ENCODE peak calls at places on chromosomes 11 and 22, in five cellular contexts. M is HEK293T, T is H1, U is GM12878, W is HepG2. N is an unnamed sample.

GRCh38 chr11:35951659-35952058 is 7.8 kb downstream of the LDLRAD3 start:
- DNase-seq in M (no peak), T (no peak), U (no peak), W (no peak), N (no peak)

GRCh38 chr22:46358766-46359165 is 23.3 kb downstream of the TRMU start:
- DNase-seq in M (no peak), T (no peak), U (no peak), W (no peak), N (no peak)

GRCh38 chr11:18721576-18722292 is 4.3 kb downstream of the IGSF22 start:
- DNase-seq in M (peak), T (no peak), U (no peak), W (no peak), N (peak)

GRCh38 chr22:50525991-50526848 is 822 bp upstream of the SCO2 start:
- DNase-seq in M (peak), T (no peak), U (no peak), W (peak), N (no peak)

GRCh38 chr11:124483422-124483821 is 37.9 kb upstream of the OR8B8 start:
- DNase-seq in M (no peak), T (no peak), U (no peak), W (no peak), N (no peak)

GRCh38 chr11:61293869-61294716 is 1.0 kb downstream of the VWCE start:
- DNase-seq in M (no peak), T (no peak), U (no peak), W (peak), N (no peak)

GRCh38 chr11:78138694-78139421 is 568 bp downstream of the ALG8 start:
- DNase-seq in M (peak), T (no peak), U (peak), W (no peak), N (no peak)

GRCh38 chr22:39332441-39333064 is 13.1 kb upstream of the RPL3 start:
- DNase-seq in M (no peak), T (no peak), U (peak), W (no peak), N (no peak)

GRCh38 chr11:26227311-26227710 is 104.6 kb upstream of the ANO3 start:
- DNase-seq in M (no peak), T (no peak), U (peak), W (peak), N (peak)

GRCh38 chr11:17771415-17771814 is 36.8 kb downstream of the KCNC1 start:
- DNase-seq in M (no peak), T (no peak), U (no peak), W (no peak), N (no peak)

GRCh38 chr11:95134491-95134890 is 44.8 kb downstream of the ENDOD1 start:
- DNase-seq in M (no peak), T (no peak), U (no peak), W (no peak), N (no peak)

GRCh38 chr11:93220078-93220477 is 22.3 kb upstream of the SLC36A4 start:
- DNase-seq in M (no peak), T (no peak), U (no peak), W (no peak), N (no peak)

GRCh38 chr11:62295504-62295903 is 3.4 kb downstream of the SCGB1D4 start:
- DNase-seq in M (no peak), T (no peak), U (no peak), W (peak), N (peak)

GRCh38 chr11:65776710-65777141 is 4.0 kb downstream of the AP5B1 start:
- DNase-seq in M (no peak), T (no peak), U (no peak), W (no peak), N (no peak)

GRCh38 chr22:29016067-29016938 is 45.3 kb downstream of the C22orf31 start:
- DNase-seq in M (no peak), T (no peak), U (peak), W (peak), N (no peak)

GRCh38 chr11:132228756-132229325 is 858.4 kb downstream of the NTM start:
- DNase-seq in M (no peak), T (no peak), U (no peak), W (no peak), N (peak)

GRCh38 chr11:46414466-46414796 is 22.9 kb upstream of the CHRM4 start:
- DNase-seq in M (no peak), T (no peak), U (no peak), W (no peak), N (no peak)

GRCh38 chr11:26741036-26741435 is 19.2 kb upstream of the SLC5A12 start:
- DNase-seq in M (no peak), T (no peak), U (no peak), W (no peak), N (no peak)

GRCh38 chr22:22753526-22754267 is 109.3 kb downstream of the GGTLC2 start:
- DNase-seq in M (peak), T (no peak), U (no peak), W (peak), N (no peak)

GRCh38 chr11:119414734-119415133 is 8.2 kb downstream of the THY1 start:
- DNase-seq in M (no peak), T (no peak), U (no peak), W (no peak), N (no peak)

GRCh38 chr22:31179345-31179744 is 19.4 kb downstream of the RNF185 start:
- DNase-seq in M (no peak), T (no peak), U (no peak), W (peak), N (no peak)

GRCh38 chr11:130762342-130763037 is 153.8 kb downstream of the SNX19 start:
- DNase-seq in M (no peak), T (no peak), U (no peak), W (no peak), N (no peak)

GRCh38 chr11:125874556-125875124 is 12.8 kb upstream of the HYLS1 start:
- DNase-seq in M (peak), T (no peak), U (no peak), W (peak), N (peak)

GRCh38 chr11:67648796-67649613 is 1.5 kb downstream of the ACY3 start:
- DNase-seq in M (no peak), T (no peak), U (peak), W (no peak), N (no peak)

GRCh38 chr11:47523491-47524199 is 29.3 kb downstream of the CELF1 start:
- DNase-seq in M (no peak), T (no peak), U (no peak), W (peak), N (no peak)

GRCh38 chr22:41062146-41062545 is 30.2 kb upstream of the EP300 start:
- DNase-seq in M (no peak), T (no peak), U (no peak), W (no peak), N (peak)

GRCh38 chr11:47212938-47213337 is 1.8 kb upstream of the DDB2 start:
- DNase-seq in M (no peak), T (no peak), U (no peak), W (no peak), N (no peak)

GRCh38 chr11:93613432-93613831 is 48.0 kb upstream of the CEP295 start:
- DNase-seq in M (no peak), T (no peak), U (no peak), W (no peak), N (no peak)

GRCh38 chr11:75035911-75036536 is 47.3 kb downstream of the NEU3 start:
- DNase-seq in M (no peak), T (no peak), U (no peak), W (no peak), N (no peak)

GRCh38 chr11:128467041-128467440 is 120.3 kb downstream of the ETS1 start:
- DNase-seq in M (no peak), T (no peak), U (no peak), W (no peak), N (no peak)

GRCh38 chr22:48864748-48865147 is 962.9 kb downstream of the BRD1 start:
- DNase-seq in M (no peak), T (no peak), U (no peak), W (no peak), N (no peak)

GRCh38 chr11:14673824-14674432 is 30.3 kb downstream of the PDE3B start:
- DNase-seq in M (no peak), T (no peak), U (no peak), W (no peak), N (no peak)
- TF ChIP-seq SUZ12 in M (no peak), T (no peak), U (no peak), W (no peak), N (no peak)

GRCh38 chr11:13883589-13883988 is 78.9 kb upstream of the SPON1 start:
- DNase-seq in M (no peak), T (no peak), U (no peak), W (no peak), N (no peak)

GRCh38 chr11:13881176-13881680 is 81.3 kb upstream of the SPON1 start:
- DNase-seq in M (no peak), T (no peak), U (no peak), W (no peak), N (no peak)

GRCh38 chr11:13884159-13884799 is 78.2 kb upstream of the SPON1 start:
- DNase-seq in M (no peak), T (no peak), U (no peak), W (no peak), N (no peak)

GRCh38 chr11:13885083-13885482 is 77.4 kb upstream of the SPON1 start:
- DNase-seq in M (no peak), T (no peak), U (no peak), W (no peak), N (no peak)

GRCh38 chr11:13883042-13883441 is 79.5 kb upstream of the SPON1 start:
- DNase-seq in M (no peak), T (no peak), U (no peak), W (no peak), N (no peak)
- TF ChIP-seq SUZ12 in M (no peak), T (no peak), U (no peak), W (no peak), N (no peak)

GRCh38 chr11:70628176-70628860 is 230.0 kb downstream of the CTTN start:
- DNase-seq in M (no peak), T (no peak), U (no peak), W (no peak), N (no peak)

GRCh38 chr11:70630068-70630467 is 231.7 kb downstream of the CTTN start:
- DNase-seq in M (no peak), T (no peak), U (no peak), W (no peak), N (no peak)

GRCh38 chr11:70630816-70631623 is 232.7 kb downstream of the CTTN start:
- DNase-seq in M (no peak), T (no peak), U (no peak), W (no peak), N (no peak)

GRCh38 chr11:70627219-70627618 is 228.9 kb downstream of the CTTN start:
- DNase-seq in M (no peak), T (no peak), U (no peak), W (peak), N (no peak)

DNA sequence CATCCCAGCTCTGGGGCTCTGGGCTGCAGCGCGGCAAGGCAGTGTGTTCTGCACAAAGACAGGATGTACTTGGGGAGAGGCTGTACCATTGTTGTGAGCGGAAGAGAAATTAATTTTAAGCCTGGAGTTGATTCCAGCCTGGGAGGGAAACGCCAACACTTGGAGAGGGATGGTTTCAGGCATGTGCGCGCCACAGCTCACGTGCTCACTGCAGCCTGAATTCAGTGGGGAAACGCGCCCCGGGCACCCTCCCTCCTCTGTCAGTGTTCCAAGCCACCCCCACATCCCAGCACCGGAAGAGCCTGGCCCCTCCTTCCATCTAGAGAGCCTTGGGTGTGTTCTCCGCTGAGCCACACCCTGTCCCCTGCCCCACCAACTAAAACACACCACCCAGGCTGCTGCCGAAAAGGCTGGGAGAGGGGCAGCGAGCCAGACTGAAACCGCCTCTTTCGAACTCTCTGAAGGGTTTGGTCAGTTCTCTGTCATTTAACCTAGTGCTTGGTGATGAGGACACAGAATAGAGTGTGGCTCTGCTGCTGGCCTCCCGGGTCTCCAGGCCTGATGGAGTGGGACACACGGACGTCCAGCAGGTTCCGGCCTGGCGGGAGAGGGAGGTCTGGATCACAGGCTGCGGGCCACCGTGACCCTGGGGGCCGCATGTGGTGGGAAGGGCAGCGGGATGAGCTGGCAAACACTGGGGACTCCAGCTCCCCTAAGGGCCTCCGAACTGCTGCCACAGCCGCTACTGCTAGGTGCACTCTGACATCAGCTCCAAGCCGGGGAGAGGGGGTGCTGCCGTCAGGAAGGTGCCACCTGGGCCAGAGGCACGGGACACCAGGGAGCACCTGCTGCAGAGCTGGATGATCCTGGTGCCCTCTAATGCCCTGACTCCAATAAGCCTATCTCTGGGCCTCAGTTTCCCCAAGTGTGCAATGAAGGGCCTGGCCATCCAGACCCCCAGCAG is 230.8 kb downstream of the CTTN start:
- DNase-seq in M (no peak), T (no peak), U (no peak), W (no peak), N (no peak)
- TF ChIP-seq SUZ12 in M (no peak), T (no peak), U (no peak), W (no peak), N (no peak)

GRCh38 chr11:10454902-10455631 is at the start of gene AMPD3:
- DNase-seq in M (peak), T (no peak), U (peak), W (peak), N (no peak)
- TF ChIP-seq SUZ12 in M (no peak), T (no peak), U (no peak), W (no peak), N (no peak)

DNA sequence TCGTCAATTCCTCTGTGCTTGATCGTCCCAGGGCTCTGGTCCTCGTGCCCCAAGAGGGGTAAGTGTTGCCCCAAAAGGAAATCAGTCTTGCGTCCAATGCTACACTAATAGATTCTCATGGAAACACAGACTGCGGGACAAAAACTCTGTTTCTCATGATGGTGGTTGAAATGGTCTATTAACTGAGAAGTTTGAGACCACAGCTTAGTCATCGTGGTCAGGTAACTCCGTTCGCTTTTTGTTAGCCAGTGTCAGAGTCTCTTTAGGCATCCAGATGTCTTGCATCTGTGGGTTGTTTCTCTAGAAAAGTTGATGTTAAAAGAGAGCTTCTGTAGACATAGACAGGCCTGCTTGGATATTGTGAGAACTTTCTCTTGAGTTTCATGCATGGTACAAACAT is 104.6 kb upstream of the SORL1-AS1 start:
- DNase-seq in M (no peak), T (no peak), U (peak), W (no peak), N (no peak)
- TF ChIP-seq SUZ12 in M (no peak), T (no peak), U (no peak), W (no peak), N (no peak)

GRCh38 chr11:123116486-123116885 is 54.5 kb upstream of the HSPA8 start:
- DNase-seq in M (no peak), T (no peak), U (no peak), W (no peak), N (no peak)

GRCh38 chr11:123122852-123123251 is 60.9 kb upstream of the HSPA8 start:
- DNase-seq in M (no peak), T (no peak), U (no peak), W (no peak), N (no peak)

GRCh38 chr11:123125169-123125568 is 63.2 kb upstream of the HSPA8 start:
- DNase-seq in M (no peak), T (no peak), U (no peak), W (no peak), N (no peak)

DNA sequence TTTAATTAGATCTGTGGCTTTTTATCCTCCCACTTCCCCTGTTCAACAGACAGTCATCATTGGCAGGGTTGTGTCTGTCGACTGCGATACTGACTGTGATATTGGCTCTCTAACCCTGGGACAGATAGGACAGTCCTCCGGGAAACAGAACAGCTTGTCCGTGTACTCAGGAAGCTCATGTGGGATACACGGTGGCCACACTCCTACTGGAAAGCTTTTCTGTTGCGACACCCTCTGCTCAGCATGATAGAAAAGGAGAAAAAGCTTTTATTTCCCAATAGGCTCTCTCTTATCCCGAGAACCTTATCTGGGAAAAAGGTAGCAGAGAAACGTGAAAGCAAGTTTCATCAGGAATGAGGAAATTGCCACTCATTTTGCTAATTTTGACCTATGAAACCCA is 60.4 kb upstream of the HSPA8 start:
- DNase-seq in M (no peak), T (no peak), U (no peak), W (no peak), N (no peak)
- TF ChIP-seq SUZ12 in M (no peak), T (no peak), U (no peak), W (no peak), N (no peak)

GRCh38 chr11:73342633-73343032 is 33.6 kb upstream of the RELT start:
- DNase-seq in M (no peak), T (no peak), U (no peak), W (no peak), N (no peak)
- TF ChIP-seq SUZ12 in M (no peak), T (no peak), U (no peak), W (no peak), N (no peak)